ENCODE peak calls at places on chromosomes 1 and 21, in four cellular contexts. H, G, P and X are unnamed samples.

GRCh38 chr1:77834771-77835334 is 53.6 kb upstream of the NEXN start:
- DNase-seq in H (peak), G (peak), P (peak), X (peak)

GRCh38 chr1:95286479-95286878 is 52.5 kb downstream of the RWDD3 start:
- DNase-seq in H (no peak), G (no peak), P (no peak), X (peak)

GRCh38 chr1:29356663-29357062 is 120.3 kb downstream of the PTPRU start:
- DNase-seq in H (no peak), G (peak), P (no peak), X (peak)

GRCh38 chr1:207645632-207646081 is 724 bp downstream of the CR1L start:
- DNase-seq in H (no peak), G (peak), P (no peak), X (no peak)

GRCh38 chr1:185585770-185586169 is 148.4 kb upstream of the HMCN1 start:
- DNase-seq in H (no peak), G (no peak), P (peak), X (peak)

GRCh38 chr21:34890724-34891609 is 158.1 kb downstream of the RUNX1 start:
- DNase-seq in H (peak), G (peak), P (peak), X (no peak)

GRCh38 chr1:59601032-59601431 is 213.7 kb upstream of the HOOK1 start:
- DNase-seq in H (no peak), G (peak), P (no peak), X (no peak)

GRCh38 chr21:24045775-24046215 is 1561.5 kb downstream of the MRPL39 start:
- DNase-seq in H (peak), G (peak), P (peak), X (peak)

GRCh38 chr1:155175927-155176371 is 2.3 kb downstream of the TRIM46 start:
- DNase-seq in H (no peak), G (no peak), P (no peak), X (peak)

GRCh38 chr1:114154963-114155322 is 1.3 kb upstream of the SYT6 start:
- DNase-seq in H (no peak), G (peak), P (peak), X (no peak)

GRCh38 chr1:42930178-42931107 is 28.2 kb downstream of the SLC2A1 start:
- DNase-seq in H (no peak), G (no peak), P (no peak), X (no peak)

GRCh38 chr1:119713538-119714456 is 2.1 kb downstream of the PHGDH start:
- DNase-seq in H (peak), G (peak), P (peak), X (peak)

GRCh38 chr1:27891196-27891889 is 19.0 kb downstream of the THEMIS2 start:
- DNase-seq in H (no peak), G (no peak), P (no peak), X (no peak)

GRCh38 chr1:5223266-5223665 is 568.9 kb downstream of the AJAP1 start:
- DNase-seq in H (no peak), G (no peak), P (no peak), X (no peak)

GRCh38 chr1:10663668-10664035 is 132.8 kb downstream of the CASZ1 start:
- DNase-seq in H (no peak), G (peak), P (peak), X (no peak)

GRCh38 chr1:42777860-42778259 is 6.9 kb upstream of the TMEM269 start:
- DNase-seq in H (peak), G (peak), P (peak), X (peak)

GRCh38 chr1:99018313-99018712 is 13.7 kb upstream of the PLPPR5 start:
- DNase-seq in H (no peak), G (no peak), P (no peak), X (peak)

GRCh38 chr1:161196111-161196510 is 2.7 kb downstream of the ADAMTS4 start:
- DNase-seq in H (no peak), G (no peak), P (no peak), X (no peak)

GRCh38 chr1:174982971-174983689 is 16.6 kb upstream of the CACYBP start:
- DNase-seq in H (peak), G (peak), P (peak), X (peak)

GRCh38 chr1:36083219-36083618 is 675 bp upstream of the TEKT2 start:
- DNase-seq in H (no peak), G (no peak), P (no peak), X (no peak)

GRCh38 chr1:41240806-41241747 is 1.0 kb downstream of the SCMH1 start:
- DNase-seq in H (peak), G (peak), P (peak), X (peak)

GRCh38 chr1:88169144-88169543 is 514.9 kb upstream of the PKN2 start:
- DNase-seq in H (no peak), G (no peak), P (no peak), X (no peak)

GRCh38 chr1:84407524-84408318 is 9.4 kb downstream of the DNASE2B start:
- DNase-seq in H (no peak), G (no peak), P (no peak), X (peak)

GRCh38 chr1:203669739-203670138 is 43.1 kb downstream of the ATP2B4 start:
- DNase-seq in H (peak), G (no peak), P (no peak), X (peak)

GRCh38 chr1:165597883-165598675 is 33.0 kb upstream of the MGST3 start:
- DNase-seq in H (peak), G (peak), P (peak), X (peak)

GRCh38 chr1:203663820-203664219 is 37.2 kb downstream of the ATP2B4 start:
- DNase-seq in H (no peak), G (no peak), P (no peak), X (peak)

GRCh38 chr1:180365039-180365438 is 135.0 kb downstream of the LHX4 start:
- DNase-seq in H (no peak), G (peak), P (no peak), X (peak)

GRCh38 chr1:45172015-45172414 is 34.4 kb downstream of the ZSWIM5 start:
- DNase-seq in H (peak), G (no peak), P (peak), X (peak)

GRCh38 chr1:45327644-45328515 is 1.2 kb downstream of the HPDL start:
- DNase-seq in H (no peak), G (peak), P (no peak), X (no peak)

GRCh38 chr1:31422505-31423319 is 9.7 kb downstream of the SERINC2 start:
- DNase-seq in H (peak), G (peak), P (peak), X (peak)

DNA sequence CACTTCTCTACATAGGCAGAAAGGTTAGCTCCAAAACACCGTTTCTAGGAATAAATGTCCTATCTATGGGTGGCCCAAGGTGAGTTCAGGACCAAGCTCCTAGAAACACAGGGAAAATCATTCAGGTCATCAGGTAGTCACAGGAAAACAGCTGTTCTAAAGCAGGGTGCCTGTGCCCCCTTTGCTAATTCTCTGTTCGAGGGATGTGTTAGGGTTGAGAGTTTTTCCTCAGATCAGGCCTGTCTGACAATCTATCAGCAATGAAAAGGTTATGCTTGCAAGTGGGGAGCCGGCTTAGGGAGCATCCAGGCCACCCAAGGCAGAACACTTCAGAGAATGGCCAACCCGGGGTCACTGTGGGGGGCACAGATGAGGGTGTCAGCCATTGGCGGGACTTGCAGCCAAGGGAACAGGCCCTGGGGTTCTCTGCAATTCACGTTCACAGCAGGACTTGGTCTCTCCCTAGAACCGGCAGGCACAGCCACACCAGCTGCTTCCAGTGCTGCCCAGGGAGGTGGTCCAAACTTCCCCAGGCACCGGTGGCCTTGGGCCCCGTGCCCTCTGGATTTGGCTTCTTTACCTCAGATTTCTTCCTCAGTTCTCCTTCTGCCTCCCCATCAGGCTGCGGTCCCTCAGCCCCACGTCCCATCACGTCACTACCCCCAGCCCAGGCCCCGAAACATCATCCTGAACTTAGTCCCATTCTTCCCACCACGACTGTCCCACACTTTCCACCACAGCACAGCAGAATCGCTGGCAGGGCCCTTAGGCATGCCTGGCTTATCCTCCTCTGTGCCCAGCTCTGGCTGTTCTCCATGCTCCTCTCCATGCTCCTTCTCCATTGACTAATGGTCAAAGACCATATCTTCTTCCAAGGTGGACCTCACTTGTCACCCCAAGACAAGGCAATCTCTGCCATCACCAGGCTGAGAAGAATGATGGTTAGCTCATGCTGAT is 11.0 kb downstream of the CD2 start:
- DNase-seq in H (no peak), G (no peak), P (no peak), X (no peak)
- H2AFZ ChIP-seq in H (no peak), G (no peak), P (no peak), X (no peak)

GRCh38 chr21:31132574-31133242 is 94.4 kb upstream of the KRTAP19-8 start:
- DNase-seq in H (peak), G (no peak), P (no peak), X (no peak)
- H2AFZ ChIP-seq in H (no peak), G (no peak), P (no peak), X (no peak)

DNA sequence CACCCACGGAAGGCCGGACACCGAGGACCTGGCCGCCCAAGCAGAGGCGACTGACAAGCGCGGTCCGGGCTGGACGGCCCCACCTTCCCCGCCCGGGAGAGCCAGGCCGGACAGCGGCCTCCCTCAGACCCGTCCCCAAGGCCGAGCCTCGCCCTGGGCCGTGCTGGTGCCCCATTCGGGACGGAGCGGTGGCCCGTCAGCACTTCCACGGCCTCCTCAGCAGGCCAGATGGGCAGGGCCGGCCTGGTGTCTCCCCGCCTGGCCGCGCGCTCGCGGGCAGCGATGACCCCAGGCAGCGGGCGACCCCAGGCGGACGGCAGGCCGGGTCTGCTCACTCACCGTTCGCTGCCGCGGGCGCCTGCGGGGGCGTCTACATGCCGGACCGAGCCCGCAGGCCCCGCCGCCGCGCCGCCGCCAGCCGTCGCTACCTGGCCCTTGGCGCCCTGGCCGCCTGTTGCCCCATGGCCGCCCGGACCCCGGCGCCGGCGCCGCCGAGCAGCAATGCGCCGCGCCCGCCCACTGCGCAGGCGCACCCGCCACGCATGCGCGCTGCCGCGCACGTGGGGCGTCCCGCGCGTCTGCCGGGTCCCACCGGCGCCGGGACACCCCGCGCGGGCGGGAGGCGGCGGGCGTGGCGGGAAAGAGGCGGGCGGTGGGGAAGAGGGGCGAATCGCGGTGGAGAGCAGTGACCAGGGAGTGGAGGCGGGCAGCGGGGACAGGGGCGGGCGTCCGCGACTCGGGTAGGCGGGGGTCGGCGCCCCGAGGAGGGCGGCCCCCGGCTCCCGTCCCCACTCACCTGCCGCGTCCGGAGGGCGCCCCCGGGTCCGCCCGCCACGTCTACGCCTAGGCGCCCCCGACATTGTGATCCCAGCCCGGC is at the start of gene NADK:
- DNase-seq in H (peak), G (peak), P (peak), X (peak)
- H2AFZ ChIP-seq in H (peak), G (no peak), P (peak), X (peak)

GRCh38 chr21:36541721-36542139 is 61.8 kb upstream of the CLDN14 start:
- DNase-seq in H (no peak), G (no peak), P (no peak), X (no peak)

GRCh38 chr21:36542312-36543101 is 62.6 kb upstream of the CLDN14 start:
- DNase-seq in H (no peak), G (peak), P (peak), X (no peak)

GRCh38 chr21:36544545-36544944 is 64.6 kb upstream of the CLDN14 start:
- DNase-seq in H (no peak), G (no peak), P (no peak), X (no peak)

GRCh38 chr21:36545776-36546511 is 66.0 kb upstream of the CLDN14 start:
- DNase-seq in H (no peak), G (no peak), P (no peak), X (no peak)

DNA sequence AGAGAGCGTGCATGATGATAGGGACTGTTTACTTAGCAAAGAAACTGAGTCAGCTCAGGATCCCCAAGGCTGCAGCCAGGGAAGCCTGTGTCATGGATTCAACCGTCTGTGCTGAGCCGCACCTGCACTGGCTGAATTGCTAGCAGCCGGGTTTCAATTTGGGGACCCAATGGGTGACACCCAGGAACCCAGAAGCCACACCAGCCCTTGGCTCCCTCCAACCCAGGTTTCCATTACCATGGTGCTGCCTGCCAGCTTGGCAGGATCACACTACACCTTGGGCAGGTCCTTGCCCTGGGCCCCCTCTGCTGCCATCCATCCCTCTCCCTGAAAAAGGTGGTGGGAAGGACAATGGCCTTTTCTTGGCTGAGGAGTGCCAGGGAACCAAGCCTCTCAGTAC is 64.0 kb upstream of the CLDN14 start:
- DNase-seq in H (no peak), G (no peak), P (no peak), X (no peak)
- H2AFZ ChIP-seq in H (no peak), G (no peak), P (no peak), X (no peak)

GRCh38 chr1:201190624-201191051 is at the start of gene IGFN1:
- DNase-seq in H (no peak), G (peak), P (no peak), X (no peak)

GRCh38 chr1:201192478-201192804 is 1.8 kb downstream of the IGFN1 start:
- DNase-seq in H (no peak), G (no peak), P (no peak), X (no peak)

GRCh38 chr1:201194046-201194445 is 3.4 kb downstream of the IGFN1 start:
- DNase-seq in H (no peak), G (no peak), P (no peak), X (no peak)

GRCh38 chr1:201190005-201190404 is 619 bp upstream of the IGFN1 start:
- DNase-seq in H (no peak), G (no peak), P (no peak), X (no peak)

GRCh38 chr1:201191723-201192477 is 1.3 kb downstream of the IGFN1 start:
- DNase-seq in H (peak), G (no peak), P (no peak), X (peak)
- H2AFZ ChIP-seq in H (no peak), G (no peak), P (no peak), X (no peak)

GRCh38 chr1:156577512-156577911 is 2.0 kb upstream of the TTC24 start:
- DNase-seq in H (no peak), G (no peak), P (no peak), X (peak)
- H2AFZ ChIP-seq in H (no peak), G (no peak), P (no peak), X (no peak)

GRCh38 chr1:234691567-234691966 is 81.6 kb upstream of the IRF2BP2 start:
- DNase-seq in H (peak), G (no peak), P (no peak), X (peak)

GRCh38 chr1:234686035-234686434 is 76.1 kb upstream of the IRF2BP2 start:
- DNase-seq in H (peak), G (no peak), P (no peak), X (no peak)

GRCh38 chr1:234692961-234693360 is 83.0 kb upstream of the IRF2BP2 start:
- DNase-seq in H (no peak), G (no peak), P (no peak), X (no peak)

GRCh38 chr1:234687011-234687410 is 77.0 kb upstream of the IRF2BP2 start:
- DNase-seq in H (no peak), G (no peak), P (no peak), X (no peak)

DNA sequence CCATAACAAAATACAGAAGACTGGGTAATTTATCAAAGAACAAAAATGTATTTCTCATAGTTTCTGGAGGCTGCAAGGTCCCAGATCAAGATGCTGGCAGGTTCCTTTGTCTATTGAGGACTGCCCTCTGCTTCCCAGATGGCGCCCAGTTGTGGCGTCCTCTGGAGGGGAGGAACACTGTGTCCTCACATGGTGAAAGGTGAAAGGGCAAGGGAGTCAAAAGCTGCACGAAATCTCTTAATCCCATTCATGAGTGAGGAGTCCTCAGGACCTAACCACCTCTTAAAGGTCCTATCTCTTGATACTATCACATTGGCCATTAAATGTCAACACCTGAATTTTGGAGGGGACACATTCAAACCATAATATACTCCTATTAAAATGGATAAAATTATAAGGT is 79.3 kb upstream of the IRF2BP2 start:
- DNase-seq in H (no peak), G (no peak), P (no peak), X (no peak)
- H2AFZ ChIP-seq in H (no peak), G (no peak), P (no peak), X (no peak)

GRCh38 chr1:116424438-116424837 is 51.4 kb downstream of the ATP1A1 start:
- DNase-seq in H (no peak), G (no peak), P (no peak), X (no peak)
- H2AFZ ChIP-seq in H (no peak), G (no peak), P (no peak), X (no peak)